ENCODE peak calls at places on chromosomes 1 and 21, in five cellular contexts. O is left ventricle myocardium inferior, R is osteoblast, I is tibial artery, W is stomach. T is an unnamed sample.

GRCh38 chr1:1349256-1350012 is at the start of gene DVL1:
- DNase-seq in O (peak), R (peak), W (peak), I (peak), T (no peak)

GRCh38 chr1:218426343-218426657 is 81.2 kb downstream of the TGFB2 start:
- DNase-seq in O (no peak), R (no peak), W (no peak), I (no peak), T (no peak)

GRCh38 chr21:34649400-34649799 is 19.4 kb upstream of the CLIC6 start:
- DNase-seq in O (no peak), R (no peak), I (no peak), W (no peak), T (peak)

GRCh38 chr1:170126691-170127090 is 19.1 kb upstream of the NTMT2 start:
- DNase-seq in O (no peak), R (peak), I (no peak), W (no peak), T (no peak)

GRCh38 chr21:43306911-43307676 is 119.8 kb downstream of the SIK1 start:
- DNase-seq in O (peak), I (peak), W (peak), R (peak), T (no peak)

GRCh38 chr1:49728377-49728776 is 295.4 kb downstream of the AGBL4 start:
- DNase-seq in W (no peak), R (no peak), I (no peak), O (no peak), T (no peak)

GRCh38 chr1:175841613-175842234 is 98.3 kb upstream of the TNR start:
- DNase-seq in O (no peak), I (no peak), W (no peak), R (no peak), T (no peak)

GRCh38 chr1:53577141-53578100 is 118.2 kb downstream of the DMRTB1 start:
- DNase-seq in I (peak), R (peak), W (no peak), O (no peak), T (no peak)

GRCh38 chr1:157439318-157439954 is 112.9 kb downstream of the FCRL5 start:
- DNase-seq in I (no peak), O (no peak), W (no peak), R (no peak), T (no peak)

GRCh38 chr1:2248127-2248826 is 20.2 kb downstream of the SKI start:
- DNase-seq in O (no peak), R (no peak), I (no peak), W (peak), T (no peak)

GRCh38 chr1:217586586-217586985 is 44.3 kb downstream of the GPATCH2 start:
- DNase-seq in I (no peak), O (no peak), R (no peak), W (no peak), T (no peak)

GRCh38 chr1:110728388-110728787 is 53.6 kb upstream of the KCNA3 start:
- DNase-seq in I (no peak), W (no peak), O (no peak), R (no peak), T (no peak)

GRCh38 chr1:31627930-31628421 is 10.5 kb downstream of the HCRTR1 start:
- DNase-seq in W (peak), O (peak), I (peak), R (no peak), T (peak)

GRCh38 chr1:185401019-185401418 is 84.0 kb upstream of the IVNS1ABP start:
- DNase-seq in W (no peak), O (no peak), R (peak), I (no peak), T (no peak)

GRCh38 chr1:206833131-206833530 is 32.3 kb upstream of the IL20 start:
- DNase-seq in I (no peak), R (no peak), W (no peak), O (no peak), T (no peak)

GRCh38 chr1:150567341-150567716 is 12.1 kb downstream of the MCL1 start:
- DNase-seq in I (no peak), O (no peak), R (peak), W (no peak), T (peak)

GRCh38 chr1:27522860-27523665 is 33.1 kb upstream of the WASF2 start:
- DNase-seq in O (peak), I (peak), W (no peak), R (peak), T (no peak)

GRCh38 chr1:57067863-57068262 is 102.0 kb upstream of the C8B start:
- DNase-seq in I (no peak), R (no peak), O (peak), W (peak), T (no peak)

GRCh38 chr1:230682882-230683610 is 30.9 kb downstream of the AGT start:
- DNase-seq in O (no peak), I (no peak), W (no peak), R (peak), T (no peak)

GRCh38 chr1:151909167-151910149 is at the start of gene THEM4:
- DNase-seq in R (peak), I (peak), O (peak), W (peak), T (peak)
- TF ChIP-seq CTCF in R (no peak), I (peak), O (peak), W (no peak), T (peak)

GRCh38 chr1:227729881-227730629 is 5.0 kb downstream of the JMJD4 start:
- DNase-seq in O (no peak), R (peak), I (no peak), W (no peak), T (no peak)
- H3K27ac ChIP-seq in O (peak), R (no peak), I (no peak), W (peak), T (no peak)

DNA sequence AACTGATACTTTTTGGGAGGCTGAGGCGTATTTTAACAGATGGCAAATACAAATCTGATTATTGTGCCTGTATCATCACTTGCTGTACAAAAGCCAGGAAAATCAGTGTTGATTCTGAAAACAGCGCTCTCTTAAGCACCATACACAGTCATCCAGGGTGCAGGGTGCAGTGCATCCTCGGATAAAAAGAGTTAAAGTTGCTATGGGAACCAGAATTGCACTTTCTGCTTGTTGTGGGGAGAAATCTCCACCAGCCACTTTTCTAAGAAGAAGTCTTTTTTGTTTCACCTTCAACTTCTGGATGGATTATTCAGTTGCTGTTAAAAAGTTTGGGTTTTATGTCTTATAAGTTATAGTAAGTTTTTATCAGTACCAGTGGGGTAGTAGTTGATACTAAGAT is 3.8 kb downstream of the LAMC1 start:
- DNase-seq in W (no peak), I (no peak), R (no peak), O (no peak), T (no peak)
- H3K4me3 ChIP-seq in W (peak), I (peak), R (peak), O (peak), T (peak)

DNA sequence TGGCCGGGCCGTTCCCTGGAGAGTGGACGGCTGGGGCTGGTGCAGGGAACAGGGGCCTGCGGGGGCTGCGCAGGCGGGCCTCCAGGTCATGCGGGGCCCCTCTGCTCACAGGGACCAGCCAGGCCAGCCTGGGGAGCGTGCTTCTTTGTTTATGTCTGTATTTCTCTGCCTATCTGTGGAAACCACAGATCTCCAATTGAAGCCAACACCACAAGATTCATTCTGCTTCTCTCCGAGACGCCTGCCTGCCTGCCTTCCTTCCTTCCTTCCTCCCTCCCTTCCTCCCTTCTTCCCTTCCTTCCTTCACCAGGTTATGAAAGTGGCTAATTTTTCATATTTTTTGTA is 39.9 kb upstream of the HMGN1 start:
- DNase-seq in W (no peak), R (no peak), O (no peak), I (no peak), T (no peak)
- TF ChIP-seq CTCF in W (no peak), R (no peak), O (no peak), I (peak), T (peak)

DNA sequence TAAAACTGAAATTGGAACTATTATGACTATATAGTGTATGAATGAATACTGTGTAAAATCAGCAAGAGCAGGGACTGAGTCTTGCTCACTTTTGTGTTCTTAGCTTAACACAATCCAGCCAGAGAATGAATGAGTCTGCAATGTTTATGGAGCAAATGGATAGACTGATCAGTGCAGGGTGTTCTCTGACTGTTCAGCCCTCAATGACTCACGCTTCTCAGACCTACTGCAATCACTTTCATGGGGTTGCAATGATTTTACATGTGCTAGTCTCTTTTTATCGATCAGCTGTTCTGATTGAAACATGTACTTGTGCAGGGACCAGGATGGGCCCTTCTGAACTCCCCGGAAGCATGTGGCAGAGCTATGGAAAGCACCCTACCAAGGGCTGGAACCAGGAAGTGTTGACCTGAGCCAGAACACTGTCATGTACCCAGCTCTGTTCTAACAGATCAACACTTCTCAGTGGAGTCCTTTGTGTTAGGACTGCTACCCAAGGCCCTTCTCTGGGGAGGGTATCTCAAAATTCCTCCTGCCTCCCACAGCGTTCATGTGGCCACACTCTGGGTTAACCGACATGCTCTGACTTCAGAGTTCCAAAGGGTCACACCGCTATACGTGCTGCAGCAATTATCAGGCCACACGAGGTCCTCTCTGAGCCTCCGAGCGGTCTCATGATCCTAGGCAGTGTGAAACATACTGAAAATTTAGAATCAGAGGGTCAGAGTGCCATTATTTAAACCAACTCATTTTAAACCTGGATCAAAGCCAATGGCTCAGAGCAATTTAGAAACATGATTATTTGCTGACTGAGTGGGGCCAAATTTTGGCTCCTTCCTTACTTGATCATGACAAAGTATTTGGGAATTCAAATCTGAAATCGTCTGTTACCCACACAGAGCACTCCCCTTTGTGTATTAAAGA is 35.2 kb downstream of the GRIK1 start:
- DNase-seq in R (peak), I (no peak), O (no peak), W (no peak), T (no peak)
- H3K27ac ChIP-seq in R (peak), I (no peak), O (no peak), W (no peak), T (no peak)

GRCh38 chr1:211812584-211812983 is 18.0 kb downstream of the LPGAT1 start:
- DNase-seq in W (no peak), O (no peak), I (no peak), R (no peak), T (no peak)

GRCh38 chr1:211813590-211813989 is 17.0 kb downstream of the LPGAT1 start:
- DNase-seq in I (no peak), R (no peak), O (peak), W (peak), T (no peak)

GRCh38 chr1:211811848-211812247 is 18.7 kb downstream of the LPGAT1 start:
- DNase-seq in W (no peak), I (no peak), R (no peak), O (no peak), T (no peak)

GRCh38 chr1:211811126-211811525 is 19.4 kb downstream of the LPGAT1 start:
- DNase-seq in I (no peak), O (no peak), R (no peak), W (no peak), T (no peak)

DNA sequence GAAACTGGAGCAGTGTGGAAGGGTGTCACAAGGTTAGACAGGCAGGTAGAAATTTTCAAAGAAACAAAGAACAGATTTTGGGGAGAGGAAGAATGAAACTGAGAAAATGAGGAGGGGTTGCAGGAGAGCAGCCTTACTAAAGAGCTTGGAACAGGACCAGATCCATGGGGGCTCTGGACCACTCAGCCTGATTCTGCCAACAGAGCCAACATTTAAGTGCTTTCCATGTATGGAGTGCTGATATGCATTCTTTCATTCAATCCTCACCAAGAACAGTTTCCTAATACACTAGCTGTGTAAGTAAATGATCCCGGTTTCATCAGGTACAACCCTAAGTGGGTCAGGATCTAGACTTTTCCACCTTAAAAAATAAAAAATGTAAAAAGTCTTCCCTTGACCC is 16.2 kb downstream of the LPGAT1 start:
- DNase-seq in R (no peak), I (no peak), W (no peak), O (no peak), T (no peak)
- H3K4me3 ChIP-seq in R (no peak), I (no peak), W (no peak), O (no peak), T (no peak)

GRCh38 chr1:93979718-93980319 is 70.6 kb upstream of the GCLM start:
- DNase-seq in R (peak), O (peak), W (no peak), I (no peak), T (no peak)

GRCh38 chr1:93977546-93977945 is 68.3 kb upstream of the GCLM start:
- DNase-seq in R (peak), W (no peak), I (no peak), O (no peak), T (no peak)

GRCh38 chr1:93980881-93981280 is 71.7 kb upstream of the GCLM start:
- DNase-seq in I (no peak), O (no peak), W (no peak), R (no peak), T (no peak)

GRCh38 chr1:93979040-93979717 is 69.9 kb upstream of the GCLM start:
- DNase-seq in R (peak), W (no peak), I (no peak), O (no peak), T (no peak)

DNA sequence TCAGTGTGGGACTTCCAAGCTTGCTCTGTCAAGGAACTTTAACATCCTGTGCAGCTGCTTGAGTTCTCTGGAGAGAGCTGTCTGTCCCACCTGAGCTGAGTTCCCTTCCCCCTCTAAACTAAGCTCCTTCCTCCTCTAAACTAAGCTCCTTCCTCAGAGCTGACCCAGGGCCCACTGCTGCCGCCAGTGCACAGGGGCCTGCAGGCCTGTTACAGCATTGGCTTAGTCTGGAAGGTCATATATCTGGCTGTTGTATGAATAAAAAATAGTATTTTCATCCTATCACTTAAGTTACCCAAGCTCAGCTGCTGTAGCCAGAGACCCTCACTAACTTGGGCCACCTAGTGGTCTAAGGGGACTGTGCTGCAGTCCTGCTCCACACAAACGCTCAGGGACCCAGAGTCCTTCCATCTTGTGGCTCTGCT is 71.1 kb upstream of the GCLM start:
- DNase-seq in O (no peak), I (no peak), W (no peak), R (peak), T (no peak)
- TF ChIP-seq CTCF in O (peak), I (no peak), W (no peak), R (peak), T (no peak)

GRCh38 chr1:174766727-174767126 is 233.0 kb upstream of the CACYBP start:
- DNase-seq in O (no peak), R (no peak), W (no peak), I (no peak), T (no peak)

GRCh38 chr1:174768949-174769348 is 230.8 kb upstream of the CACYBP start:
- DNase-seq in I (no peak), W (no peak), R (no peak), O (no peak), T (no peak)

GRCh38 chr1:174768516-174768915 is 231.2 kb upstream of the CACYBP start:
- DNase-seq in O (no peak), I (no peak), W (no peak), R (no peak), T (no peak)

GRCh38 chr1:174775621-174776020 is 224.1 kb upstream of the CACYBP start:
- DNase-seq in R (no peak), I (no peak), O (no peak), W (no peak), T (no peak)

GRCh38 chr1:174769961-174770549 is 229.7 kb upstream of the CACYBP start:
- DNase-seq in W (no peak), R (peak), O (no peak), I (no peak), T (no peak)
- H3K27ac ChIP-seq in W (no peak), R (no peak), O (no peak), I (no peak), T (no peak)

GRCh38 chr1:205741681-205742080 is 8.3 kb downstream of the NUCKS1 start:
- DNase-seq in W (no peak), I (no peak), R (no peak), O (no peak), T (no peak)

GRCh38 chr1:205743977-205744376 is 6.0 kb downstream of the NUCKS1 start:
- DNase-seq in O (no peak), R (no peak), W (no peak), I (no peak), T (no peak)

GRCh38 chr1:205746757-205747412 is 3.1 kb downstream of the NUCKS1 start:
- DNase-seq in O (no peak), I (no peak), W (no peak), R (no peak), T (no peak)

GRCh38 chr1:205748398-205749093 is 1.4 kb downstream of the NUCKS1 start:
- DNase-seq in I (no peak), W (no peak), R (peak), O (no peak), T (no peak)

GRCh38 chr1:205744403-205744802 is 5.6 kb downstream of the NUCKS1 start:
- DNase-seq in R (no peak), W (no peak), I (no peak), O (no peak), T (no peak)
- H3K4me3 ChIP-seq in R (no peak), W (no peak), I (no peak), O (no peak), T (no peak)